ENCODE peak calls at places on chromosome 19, in eight cellular contexts. One of them, this sample, is unnamed.

GRCh38 chr19:48487944-48488343 is 18.8 kb downstream of the CYTH2 start:
- DNase-seq in fibroblast of mammary gland: peak
- DNase-seq in fibroblast of the aortic adventitia: peak
- DNase-seq in kidney epithelial cell: no peak
- DNase-seq in GM12865: no peak
- DNase-seq in GM13977: no peak
- DNase-seq in transverse colon: peak
- DNase-seq in lower leg skin: peak
- DNase-seq in this sample: no peak

GRCh38 chr19:44677019-44677809 is 5.9 kb downstream of the CEACAM19 start:
- DNase-seq in fibroblast of mammary gland: peak
- DNase-seq in fibroblast of the aortic adventitia: peak
- DNase-seq in kidney epithelial cell: no peak
- DNase-seq in GM12865: peak
- DNase-seq in GM13977: no peak
- DNase-seq in transverse colon: no peak
- DNase-seq in lower leg skin: no peak
- DNase-seq in this sample: no peak

GRCh38 chr19:3671680-3672574 is 28.3 kb downstream of the PIP5K1C start:
- DNase-seq in fibroblast of mammary gland: peak
- DNase-seq in fibroblast of the aortic adventitia: peak
- DNase-seq in kidney epithelial cell: no peak
- DNase-seq in GM12865: no peak
- DNase-seq in GM13977: peak
- DNase-seq in transverse colon: no peak
- DNase-seq in lower leg skin: no peak
- DNase-seq in this sample: no peak

GRCh38 chr19:55672418-55672817 is 2.6 kb upstream of the EPN1 start:
- DNase-seq in fibroblast of mammary gland: no peak
- DNase-seq in fibroblast of the aortic adventitia: peak
- DNase-seq in kidney epithelial cell: no peak
- DNase-seq in GM12865: no peak
- DNase-seq in GM13977: no peak
- DNase-seq in transverse colon: no peak
- DNase-seq in lower leg skin: no peak
- DNase-seq in this sample: no peak

GRCh38 chr19:18893573-18894253 is 2.2 kb downstream of the CERS1 start:
- DNase-seq in fibroblast of mammary gland: no peak
- DNase-seq in fibroblast of the aortic adventitia: no peak
- DNase-seq in kidney epithelial cell: no peak
- DNase-seq in GM12865: no peak
- DNase-seq in GM13977: no peak
- DNase-seq in transverse colon: no peak
- DNase-seq in lower leg skin: no peak
- DNase-seq in this sample: no peak

GRCh38 chr19:28377077-28377476 is 835.9 kb downstream of the UQCRFS1 start:
- DNase-seq in fibroblast of mammary gland: peak
- DNase-seq in fibroblast of the aortic adventitia: peak
- DNase-seq in kidney epithelial cell: no peak
- DNase-seq in GM12865: no peak
- DNase-seq in GM13977: no peak
- DNase-seq in transverse colon: no peak
- DNase-seq in lower leg skin: no peak
- DNase-seq in this sample: peak

GRCh38 chr19:13962738-13963602 is 10.7 kb downstream of the DCAF15 start:
- DNase-seq in fibroblast of mammary gland: peak
- DNase-seq in fibroblast of the aortic adventitia: no peak
- DNase-seq in kidney epithelial cell: no peak
- DNase-seq in GM12865: no peak
- DNase-seq in GM13977: no peak
- DNase-seq in transverse colon: no peak
- DNase-seq in lower leg skin: no peak
- DNase-seq in this sample: no peak

GRCh38 chr19:18287836-18288772 is 6.7 kb upstream of the JUND start:
- DNase-seq in fibroblast of mammary gland: no peak
- DNase-seq in fibroblast of the aortic adventitia: no peak
- DNase-seq in kidney epithelial cell: no peak
- DNase-seq in GM12865: no peak
- DNase-seq in GM13977: no peak
- DNase-seq in transverse colon: no peak
- DNase-seq in lower leg skin: no peak
- DNase-seq in this sample: no peak

GRCh38 chr19:2428027-2428690 is 773 bp upstream of the TIMM13 start:
- DNase-seq in fibroblast of mammary gland: peak
- DNase-seq in fibroblast of the aortic adventitia: peak
- DNase-seq in kidney epithelial cell: no peak
- DNase-seq in GM12865: no peak
- DNase-seq in GM13977: no peak
- DNase-seq in transverse colon: peak
- DNase-seq in lower leg skin: peak
- DNase-seq in this sample: no peak

GRCh38 chr19:13974073-13974472 is 21.8 kb downstream of the DCAF15 start:
- DNase-seq in fibroblast of mammary gland: no peak
- DNase-seq in fibroblast of the aortic adventitia: no peak
- DNase-seq in kidney epithelial cell: peak
- DNase-seq in GM12865: no peak
- DNase-seq in GM13977: no peak
- DNase-seq in transverse colon: no peak
- DNase-seq in lower leg skin: no peak
- DNase-seq in this sample: no peak

GRCh38 chr19:6480843-6481415 is 658 bp downstream of the DENND1C start:
- DNase-seq in fibroblast of mammary gland: no peak
- DNase-seq in fibroblast of the aortic adventitia: no peak
- DNase-seq in kidney epithelial cell: no peak
- DNase-seq in GM12865: peak
- DNase-seq in GM13977: peak
- DNase-seq in transverse colon: no peak
- DNase-seq in lower leg skin: no peak
- DNase-seq in this sample: no peak

GRCh38 chr19:50870417-50871089 is 2.7 kb upstream of the KLK2 start:
- DNase-seq in fibroblast of mammary gland: peak
- DNase-seq in fibroblast of the aortic adventitia: no peak
- DNase-seq in kidney epithelial cell: no peak
- DNase-seq in GM12865: peak
- DNase-seq in GM13977: no peak
- DNase-seq in transverse colon: no peak
- DNase-seq in lower leg skin: no peak
- DNase-seq in this sample: no peak
- TF ChIP-seq CTCF in fibroblast of mammary gland: no peak
- TF ChIP-seq CTCF in fibroblast of the aortic adventitia: no peak
- TF ChIP-seq CTCF in kidney epithelial cell: no peak
- TF ChIP-seq CTCF in GM12865: peak
- TF ChIP-seq CTCF in GM13977: peak
- TF ChIP-seq CTCF in transverse colon: no peak
- TF ChIP-seq CTCF in lower leg skin: no peak
- TF ChIP-seq CTCF in this sample: no peak

DNA sequence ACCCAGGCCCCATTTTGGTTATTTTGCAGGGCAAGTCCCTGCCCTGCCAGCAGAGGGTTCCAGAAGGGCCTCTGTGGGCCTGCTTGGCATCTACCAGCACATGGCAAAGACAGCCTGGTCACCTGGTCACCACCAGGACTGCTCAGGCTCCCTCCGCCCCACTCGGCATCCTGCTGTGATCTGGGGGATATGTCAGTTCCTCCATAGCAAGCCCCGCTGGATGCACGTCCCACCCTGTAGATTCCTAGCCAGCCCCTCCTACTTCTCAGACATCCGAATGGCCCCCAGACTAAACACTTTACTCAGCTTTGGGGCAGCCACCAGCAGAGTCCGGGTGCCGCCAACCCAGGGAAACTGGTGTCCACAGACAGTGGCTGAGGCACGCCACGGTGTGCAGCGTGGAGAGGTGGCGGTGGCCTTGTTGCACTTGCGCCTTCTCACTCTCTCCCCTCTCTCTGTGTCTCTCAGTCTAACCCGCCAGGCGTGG is 31.8 kb upstream of the USE1 start:
- DNase-seq in fibroblast of mammary gland: no peak
- DNase-seq in fibroblast of the aortic adventitia: no peak
- DNase-seq in kidney epithelial cell: no peak
- DNase-seq in GM12865: no peak
- DNase-seq in GM13977: no peak
- DNase-seq in transverse colon: no peak
- DNase-seq in lower leg skin: no peak
- DNase-seq in this sample: no peak
- TF ChIP-seq CTCF in fibroblast of mammary gland: no peak
- TF ChIP-seq CTCF in fibroblast of the aortic adventitia: no peak
- TF ChIP-seq CTCF in kidney epithelial cell: no peak
- TF ChIP-seq CTCF in GM12865: peak
- TF ChIP-seq CTCF in GM13977: peak
- TF ChIP-seq CTCF in transverse colon: no peak
- TF ChIP-seq CTCF in lower leg skin: no peak
- TF ChIP-seq CTCF in this sample: no peak

GRCh38 chr19:24033308-24033961 is 53.6 kb upstream of the ZNF254 start:
- DNase-seq in fibroblast of mammary gland: peak
- DNase-seq in fibroblast of the aortic adventitia: peak
- DNase-seq in kidney epithelial cell: peak
- DNase-seq in GM12865: peak
- DNase-seq in GM13977: peak
- DNase-seq in transverse colon: peak
- DNase-seq in lower leg skin: peak
- DNase-seq in this sample: peak
- TF ChIP-seq CTCF in fibroblast of mammary gland: no peak
- TF ChIP-seq CTCF in fibroblast of the aortic adventitia: no peak
- TF ChIP-seq CTCF in kidney epithelial cell: no peak
- TF ChIP-seq CTCF in GM12865: no peak
- TF ChIP-seq CTCF in GM13977: peak
- TF ChIP-seq CTCF in transverse colon: no peak
- TF ChIP-seq CTCF in lower leg skin: no peak
- TF ChIP-seq CTCF in this sample: no peak

GRCh38 chr19:58554494-58555368 is at the start of gene CHMP2A:
- DNase-seq in fibroblast of mammary gland: peak
- DNase-seq in fibroblast of the aortic adventitia: peak
- DNase-seq in kidney epithelial cell: peak
- DNase-seq in GM12865: peak
- DNase-seq in GM13977: peak
- DNase-seq in transverse colon: peak
- DNase-seq in lower leg skin: peak
- DNase-seq in this sample: peak
- TF ChIP-seq CTCF in fibroblast of mammary gland: no peak
- TF ChIP-seq CTCF in fibroblast of the aortic adventitia: no peak
- TF ChIP-seq CTCF in kidney epithelial cell: no peak
- TF ChIP-seq CTCF in GM12865: no peak
- TF ChIP-seq CTCF in GM13977: no peak
- TF ChIP-seq CTCF in transverse colon: no peak
- TF ChIP-seq CTCF in lower leg skin: no peak
- TF ChIP-seq CTCF in this sample: no peak